ENCODE peak calls at places on chromosomes 2 and 18, in four cellular contexts. L, Z, W and D are unnamed samples.

GRCh38 chr2:239021224-239021623 is 173.3 kb downstream of the TWIST2 start:
- DNase-seq in L (no peak), Z (no peak), W (no peak), D (no peak)

GRCh38 chr2:227241005-227241404 is 76.6 kb downstream of the COL4A3 start:
- DNase-seq in L (no peak), Z (no peak), W (no peak), D (no peak)

GRCh38 chr2:138689705-138690104 is 90.5 kb downstream of the NXPH2 start:
- DNase-seq in Z (no peak), L (no peak), W (no peak), D (no peak)

GRCh38 chr18:12639990-12640880 is 17.7 kb downstream of the SPIRE1 start:
- DNase-seq in W (peak; percentile 17), Z (peak; percentile 88), L (peak; percentile 62), D (peak; percentile 75)

GRCh38 chr2:28391564-28392296 is 928 bp upstream of the FOSL2 start:
- DNase-seq in Z (peak; percentile 74), W (peak; percentile 77), L (peak; percentile 94), D (peak; percentile 95)

GRCh38 chr2:226720948-226721347 is 78.7 kb downstream of the IRS1 start:
- DNase-seq in W (no peak), L (peak; percentile 24), Z (no peak), D (no peak)

GRCh38 chr2:217568289-217568985 is 434.4 kb downstream of the TNS1 start:
- DNase-seq in W (no peak), L (no peak), Z (no peak), D (no peak)

GRCh38 chr2:39094717-39095363 is 26.0 kb downstream of the SOS1 start:
- DNase-seq in Z (no peak), L (no peak), W (no peak), D (no peak)

GRCh38 chr18:59484796-59485328 is 125.8 kb upstream of the LMAN1 start:
- DNase-seq in W (no peak), L (peak; percentile 41), Z (no peak), D (no peak)

GRCh38 chr2:59756145-59756544 is 797.3 kb downstream of the BCL11A start:
- DNase-seq in W (no peak), L (no peak), Z (no peak), D (no peak)